ENCODE peak calls at places on chromosomes 7 and 10, in nine cellular contexts. T, G, U, E, I, K, S, D and Q are unnamed samples.

GRCh38 chr10:14200645-14201534 is 129.8 kb downstream of the FRMD4A start:
- DNase-seq in T (no peak), G (peak), U (no peak), E (no peak), I (no peak), K (no peak), S (peak), D (no peak), Q (peak)

GRCh38 chr10:26938578-26938977 is 77.8 kb upstream of the ABI1 start:
- DNase-seq in T (no peak), G (peak), U (no peak), E (no peak), I (no peak), K (no peak), S (no peak), D (no peak), Q (no peak)

GRCh38 chr10:43274011-43274410 is 7.1 kb upstream of the RASGEF1A start:
- DNase-seq in T (no peak), G (peak), U (no peak), E (no peak), I (no peak), K (no peak), S (no peak), D (no peak), Q (peak)

GRCh38 chr7:151176401-151176800 is 8.9 kb upstream of the GBX1 start:
- DNase-seq in T (no peak), G (no peak), U (no peak), E (no peak), I (no peak), K (no peak), S (no peak), D (no peak), Q (no peak)

GRCh38 chr7:158237672-158238335 is 349.8 kb downstream of the PTPRN2 start:
- DNase-seq in T (no peak), G (no peak), U (peak), E (no peak), I (no peak), K (no peak), S (no peak), D (no peak), Q (no peak)

GRCh38 chr10:70786799-70787415 is 1.7 kb upstream of the TBATA start:
- DNase-seq in T (no peak), G (no peak), U (peak), E (no peak), I (no peak), K (peak), S (no peak), D (no peak), Q (no peak)

GRCh38 chr7:76303057-76303828 is 770 bp downstream of the HSPB1 start:
- DNase-seq in T (peak), G (peak), U (peak), E (peak), I (peak), K (peak), S (peak), D (peak), Q (peak)

GRCh38 chr10:114547466-114547865 is 110.6 kb downstream of the ABLIM1 start:
- DNase-seq in T (no peak), G (no peak), U (no peak), E (no peak), I (no peak), K (no peak), S (no peak), D (no peak), Q (no peak)

GRCh38 chr10:88800152-88801125 is 2.1 kb upstream of the LIPM start:
- DNase-seq in T (no peak), G (no peak), U (no peak), E (no peak), I (no peak), K (peak), S (no peak), D (no peak), Q (no peak)

GRCh38 chr7:42932861-42933591 is 850 bp downstream of the MRPL32 start:
- DNase-seq in T (peak), G (peak), U (peak), E (peak), I (no peak), K (peak), S (peak), D (peak), Q (peak)

GRCh38 chr7:89123871-89124270 is 328.3 kb upstream of the TEX47 start:
- DNase-seq in T (no peak), G (no peak), U (no peak), E (peak), I (no peak), K (no peak), S (no peak), D (no peak), Q (no peak)

GRCh38 chr10:95698415-95698814 is 4.7 kb upstream of the TCTN3 start:
- DNase-seq in T (no peak), G (no peak), U (no peak), E (no peak), I (no peak), K (no peak), S (no peak), D (no peak), Q (no peak)

GRCh38 chr7:71016387-71016786 is 115.6 kb upstream of the GALNT17 start:
- DNase-seq in T (no peak), G (no peak), U (no peak), E (no peak), I (no peak), K (no peak), S (no peak), D (no peak), Q (no peak)

GRCh38 chr7:128863433-128863989 is 855 bp downstream of the ATP6V1F start:
- DNase-seq in T (peak), G (peak), U (peak), E (peak), I (peak), K (peak), S (peak), D (peak), Q (peak)

GRCh38 chr10:117184821-117185220 is 12.5 kb upstream of the KCNK18 start:
- DNase-seq in T (no peak), G (no peak), U (no peak), E (no peak), I (no peak), K (no peak), S (no peak), D (no peak), Q (no peak)

GRCh38 chr7:116736927-116737715 is 65.1 kb downstream of the MET start:
- DNase-seq in T (no peak), G (no peak), U (no peak), E (peak), I (no peak), K (peak), S (no peak), D (peak), Q (no peak)

GRCh38 chr10:113059001-113059780 is 109.1 kb downstream of the TCF7L2 start:
- DNase-seq in T (no peak), G (no peak), U (no peak), E (peak), I (no peak), K (peak), S (peak), D (no peak), Q (peak)
- TF ChIP-seq EZH2phosphoT487 in T (no peak), G (no peak), U (no peak), E (no peak), I (no peak), K (no peak), S (no peak), D (no peak), Q (no peak)

GRCh38 chr10:98563811-98564210 is 117.1 kb upstream of the HPS1 start:
- DNase-seq in T (no peak), G (no peak), U (no peak), E (no peak), I (no peak), K (no peak), S (no peak), D (no peak), Q (no peak)
- H3K27ac ChIP-seq in T (no peak), G (no peak), U (no peak), E (peak), I (no peak), K (no peak), S (no peak), D (no peak), Q (no peak)

GRCh38 chr10:325282-325681 is 190.0 kb downstream of the ZMYND11 start:
- DNase-seq in T (no peak), G (no peak), U (no peak), E (no peak), I (no peak), K (no peak), S (no peak), D (no peak), Q (no peak)
- H3K4me2 ChIP-seq in T (no peak), G (no peak), U (no peak), E (no peak), I (no peak), K (no peak), S (no peak), D (no peak), Q (no peak)

DNA sequence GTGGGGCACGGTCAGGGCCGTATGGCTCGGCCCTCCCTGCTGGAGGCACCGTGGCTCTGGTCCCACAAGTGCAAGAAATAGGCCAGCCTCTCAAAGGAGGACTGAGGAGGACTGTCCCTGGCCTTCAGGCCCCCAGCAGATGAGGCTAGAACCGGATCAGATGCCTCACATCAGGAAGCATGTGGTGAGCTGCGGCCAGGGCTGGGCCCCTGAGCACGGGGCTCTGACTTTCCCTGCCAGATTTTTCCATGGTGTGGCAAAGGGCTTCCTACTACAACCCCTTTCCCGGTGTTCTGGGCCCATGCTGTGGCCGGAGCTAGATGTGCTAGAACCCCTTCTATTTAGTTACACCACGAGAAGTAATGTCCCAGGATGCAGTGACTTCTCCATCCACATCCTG is 100.4 kb downstream of the TCERG1L start:
- DNase-seq in T (no peak), G (no peak), U (no peak), E (no peak), I (no peak), K (no peak), S (no peak), D (no peak), Q (no peak)
- TF ChIP-seq EZH2phosphoT487 in T (no peak), G (no peak), U (no peak), E (no peak), I (no peak), K (no peak), S (no peak), D (no peak), Q (no peak)